ENCODE peak calls at places on chromosomes 6 and 20, in six cellular contexts. E, Q, C, R, A and F are unnamed samples.

GRCh38 chr6:7991992-7992815 is 72.0 kb downstream of the BLOC1S5 start:
- DNase-seq in E (no peak), Q (peak), C (peak), R (no peak), A (no peak), F (peak)

GRCh38 chr6:46138281-46138680 is 8.5 kb downstream of the ENPP4 start:
- DNase-seq in E (no peak), Q (no peak), C (no peak), R (no peak), A (no peak), F (no peak)

GRCh38 chr6:106684011-106684410 is 54.6 kb downstream of the QRSL1 start:
- DNase-seq in E (no peak), Q (no peak), C (no peak), R (no peak), A (no peak), F (no peak)

GRCh38 chr6:94501546-94501945 is 1075.8 kb upstream of the MANEA start:
- DNase-seq in E (no peak), Q (no peak), C (peak), R (no peak), A (no peak), F (no peak)

GRCh38 chr6:165301372-165302246 is 7.8 kb downstream of the C6orf118 start:
- DNase-seq in E (no peak), Q (no peak), C (no peak), R (no peak), A (no peak), F (no peak)

GRCh38 chr20:61391812-61392520 is 139.9 kb downstream of the CDH4 start:
- DNase-seq in E (no peak), Q (no peak), C (no peak), R (no peak), A (no peak), F (no peak)

GRCh38 chr6:56571605-56572004 is 71.1 kb downstream of the DST start:
- DNase-seq in E (no peak), Q (no peak), C (no peak), R (no peak), A (no peak), F (no peak)

GRCh38 chr20:32447136-32448027 is 89.3 kb downstream of the ASXL1 start:
- DNase-seq in E (peak), Q (no peak), C (no peak), R (no peak), A (no peak), F (peak)

GRCh38 chr6:149137594-149137993 is 179.9 kb upstream of the TAB2 start:
- DNase-seq in E (no peak), Q (no peak), C (peak), R (no peak), A (no peak), F (no peak)

GRCh38 chr6:168355716-168356522 is 36.3 kb upstream of the DACT2 start:
- DNase-seq in E (no peak), Q (peak), C (peak), R (peak), A (no peak), F (peak)

GRCh38 chr6:139888691-139889122 is 514.3 kb upstream of the CITED2 start:
- DNase-seq in E (no peak), Q (peak), C (peak), R (no peak), A (no peak), F (no peak)

GRCh38 chr6:5997420-5998093 is 9.2 kb downstream of the NRN1 start:
- DNase-seq in E (no peak), Q (peak), C (no peak), R (peak), A (no peak), F (no peak)

GRCh38 chr6:74369556-74369993 is 673.6 kb downstream of the CD109 start:
- DNase-seq in E (no peak), Q (no peak), C (peak), R (no peak), A (no peak), F (no peak)

GRCh38 chr20:32537657-32538525 is 47.2 kb downstream of the NOL4L start:
- DNase-seq in E (no peak), Q (no peak), C (peak), R (peak), A (no peak), F (no peak)

GRCh38 chr6:71332012-71332411 is 43.4 kb downstream of the OGFRL1 start:
- DNase-seq in E (no peak), Q (no peak), C (no peak), R (no peak), A (no peak), F (no peak)

GRCh38 chr6:111484655-111484974 is 1.6 kb upstream of the REV3L start:
- DNase-seq in E (no peak), Q (no peak), C (no peak), R (no peak), A (no peak), F (no peak)

GRCh38 chr6:169958510-169958909 is 207.1 kb downstream of the ERMARD start:
- DNase-seq in E (no peak), Q (no peak), C (no peak), R (no peak), A (no peak), F (no peak)

GRCh38 chr20:50710492-50711063 is 19.2 kb upstream of the RIPOR3 start:
- DNase-seq in E (no peak), Q (no peak), C (peak), R (no peak), A (no peak), F (no peak)

GRCh38 chr6:156948807-156949206 is 171.6 kb downstream of the ARID1B start:
- DNase-seq in E (no peak), Q (no peak), C (peak), R (no peak), A (no peak), F (no peak)

GRCh38 chr6:5302995-5303622 is 41.8 kb downstream of the FARS2 start:
- DNase-seq in E (no peak), Q (peak), C (peak), R (peak), A (peak), F (no peak)

GRCh38 chr20:324177-325042 is 942 bp upstream of the SOX12 start:
- DNase-seq in E (peak), Q (peak), C (peak), R (peak), A (peak), F (peak)

GRCh38 chr6:16623029-16623653 is 138.1 kb downstream of the ATXN1 start:
- DNase-seq in E (no peak), Q (no peak), C (peak), R (no peak), A (no peak), F (no peak)

GRCh38 chr6:154001494-154002285 is 37.4 kb upstream of the OPRM1 start:
- DNase-seq in E (no peak), Q (no peak), C (no peak), R (no peak), A (no peak), F (no peak)

GRCh38 chr20:4813076-4813838 is 91.5 kb downstream of the PRND start:
- DNase-seq in E (peak), Q (no peak), C (peak), R (peak), A (no peak), F (peak)

GRCh38 chr6:113015249-113015648 is 668.1 kb downstream of the RFPL4B start:
- DNase-seq in E (no peak), Q (peak), C (peak), R (no peak), A (no peak), F (no peak)

GRCh38 chr6:163813979-163814493 is 399.5 kb downstream of the QKI start:
- DNase-seq in E (no peak), Q (no peak), C (peak), R (no peak), A (no peak), F (no peak)

GRCh38 chr6:39387785-39388184 is 65.3 kb upstream of the KCNK16 start:
- DNase-seq in E (no peak), Q (peak), C (no peak), R (no peak), A (no peak), F (no peak)

GRCh38 chr6:43634702-43635303 is 837 bp upstream of the MAD2L1BP start:
- DNase-seq in E (no peak), Q (no peak), C (no peak), R (no peak), A (no peak), F (no peak)

GRCh38 chr6:149545258-149545753 is 537 bp downstream of the PPIL4 start:
- DNase-seq in E (peak), Q (peak), C (peak), R (peak), A (peak), F (peak)

GRCh38 chr20:56094228-56094627 is 88.9 kb upstream of the CBLN4 start:
- DNase-seq in E (no peak), Q (no peak), C (no peak), R (no peak), A (no peak), F (no peak)

GRCh38 chr6:47420394-47421371 is 56.9 kb upstream of the CD2AP start:
- DNase-seq in E (no peak), Q (no peak), C (peak), R (no peak), A (no peak), F (no peak)

GRCh38 chr6:68876792-68877493 is 241.9 kb downstream of the ADGRB3 start:
- DNase-seq in E (no peak), Q (peak), C (peak), R (no peak), A (no peak), F (no peak)

GRCh38 chr6:158496700-158497099 is 63.2 kb upstream of the TMEM181 start:
- DNase-seq in E (no peak), Q (peak), C (no peak), R (no peak), A (no peak), F (no peak)